ENCODE peak calls at places on chromosomes 3 and 15, in ten cellular contexts. W, X, Q, F, N, R, Z, Y, D and K are unnamed samples.

GRCh38 chr3:156787926-156788663 is 38.1 kb upstream of the LEKR1 start:
- DNase-seq in W (no peak), X (peak; percentile 60), Q (no peak), F (peak; percentile 97), N (no peak), R (no peak), Z (peak; percentile 97), Y (no peak), D (peak; percentile 93), K (no peak)

GRCh38 chr15:89002830-89003229 is 85.4 kb upstream of the ABHD2 start:
- DNase-seq in W (no peak), X (no peak), Q (no peak), F (no peak), N (no peak), R (no peak), Z (no peak), Y (no peak), D (no peak), K (no peak)

GRCh38 chr3:108448593-108448992 is 61.8 kb downstream of the MYH15 start:
- DNase-seq in W (no peak), X (no peak), Q (no peak), F (no peak), N (no peak), R (no peak), Z (no peak), Y (no peak), D (no peak), K (no peak)

GRCh38 chr3:161291191-161291901 is 70.2 kb downstream of the NMD3 start:
- DNase-seq in W (no peak), X (no peak), Q (no peak), F (no peak), N (no peak), R (no peak), Z (no peak), Y (no peak), D (no peak), K (no peak)

GRCh38 chr3:42979044-42979962 is at the start of gene GASK1A:
- DNase-seq in W (no peak), X (no peak), Q (peak; percentile 77), F (peak; percentile 20), N (peak; percentile 40), R (peak; percentile 48), Z (peak; percentile 43), Y (peak; percentile 50), D (no peak), K (peak; percentile 56)

GRCh38 chr3:28322464-28322863 is 26.1 kb upstream of the ZCWPW2 start:
- DNase-seq in W (no peak), X (no peak), Q (no peak), F (peak; percentile 84), N (no peak), R (no peak), Z (peak; percentile 76), Y (no peak), D (no peak), K (no peak)

GRCh38 chr15:87207945-87208580 is 1048.5 kb downstream of the NTRK3 start:
- DNase-seq in W (no peak), X (no peak), Q (no peak), F (peak; percentile 89), N (no peak), R (no peak), Z (no peak), Y (no peak), D (no peak), K (no peak)

GRCh38 chr15:62445244-62445643 is 280.2 kb upstream of the C2CD4B start:
- DNase-seq in W (no peak), X (no peak), Q (no peak), F (peak; percentile 56), N (no peak), R (no peak), Z (peak; percentile 66), Y (no peak), D (no peak), K (no peak)

GRCh38 chr15:90143176-90143655 is 40.9 kb upstream of the IDH2 start:
- DNase-seq in W (no peak), X (peak; percentile 91), Q (peak; percentile 94), F (peak; percentile 34), N (peak; percentile 67), R (peak; percentile 42), Z (peak; percentile 53), Y (peak; percentile 68), D (no peak), K (peak; percentile 89)

GRCh38 chr3:159837725-159838124 is 150.9 kb upstream of the IL12A start:
- DNase-seq in W (no peak), X (no peak), Q (no peak), F (peak; percentile 49), N (no peak), R (no peak), Z (no peak), Y (no peak), D (no peak), K (no peak)

GRCh38 chr3:159840900-159841299 is 147.7 kb upstream of the IL12A start:
- DNase-seq in W (no peak), X (no peak), Q (no peak), F (no peak), N (no peak), R (no peak), Z (peak; percentile 46), Y (no peak), D (no peak), K (no peak)

GRCh38 chr3:159841766-159842165 is 146.9 kb upstream of the IL12A start:
- DNase-seq in W (no peak), X (no peak), Q (no peak), F (no peak), N (no peak), R (no peak), Z (no peak), Y (no peak), D (no peak), K (no peak)

GRCh38 chr3:159838936-159839335 is 149.7 kb upstream of the IL12A start:
- DNase-seq in W (no peak), X (no peak), Q (no peak), F (no peak), N (no peak), R (no peak), Z (no peak), Y (no peak), D (no peak), K (no peak)

DNA sequence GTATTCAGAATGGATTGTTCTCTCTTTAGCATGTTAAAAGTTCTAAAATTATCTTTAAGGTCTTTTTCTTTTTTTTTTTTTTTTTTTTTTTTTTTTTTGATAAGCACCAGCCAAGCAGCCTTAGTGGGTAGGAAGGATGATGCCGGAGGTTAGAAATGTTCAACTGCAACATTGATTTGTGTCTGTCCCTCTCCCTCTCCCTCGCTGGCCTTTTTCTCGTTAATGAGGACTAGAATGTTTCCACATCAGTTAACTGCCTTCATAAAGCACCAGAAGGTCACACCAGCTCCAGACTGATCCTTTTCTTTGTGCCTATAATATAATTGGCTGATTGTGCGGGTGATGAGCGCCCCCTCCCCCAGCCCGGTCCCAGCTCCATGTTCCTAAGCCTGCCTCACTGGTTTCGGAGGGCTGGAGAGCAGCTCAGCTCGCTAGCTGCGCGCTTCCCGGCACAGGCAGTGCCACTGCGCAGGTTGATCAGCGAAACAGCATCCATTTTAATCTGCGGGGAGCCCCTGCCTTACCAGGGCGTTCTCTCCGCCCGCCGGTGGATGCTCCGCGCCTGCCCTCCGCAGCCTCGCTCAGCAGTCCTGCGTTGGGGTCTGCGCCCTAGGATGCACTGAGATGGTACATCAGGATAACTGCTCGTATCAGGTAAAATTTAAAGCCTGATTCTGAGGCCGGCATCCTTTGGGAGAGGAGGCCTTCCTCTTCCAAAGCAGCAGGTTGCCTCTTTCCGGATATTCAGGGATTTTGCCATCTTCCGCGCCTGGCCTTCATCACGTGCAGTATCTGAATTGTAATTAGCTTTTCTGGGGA is 148.9 kb upstream of the IL12A start:
- DNase-seq in W (no peak), X (no peak), Q (peak; percentile 85), F (peak; percentile 60), N (peak; percentile 72), R (no peak), Z (no peak), Y (peak; percentile 37), D (no peak), K (peak; percentile 59)
- TF ChIP-seq CTCF in W (no peak), X (no peak), Q (no peak), F (no peak), N (no peak), R (no peak), Z (no peak), Y (no peak), D (no peak), K (no peak)

GRCh38 chr3:33957176-33957575 is 158.7 kb downstream of the PDCD6IP start:
- DNase-seq in W (no peak), X (no peak), Q (no peak), F (no peak), N (no peak), R (no peak), Z (no peak), Y (no peak), D (no peak), K (no peak)

GRCh38 chr3:33956211-33956610 is 157.8 kb downstream of the PDCD6IP start:
- DNase-seq in W (no peak), X (no peak), Q (no peak), F (no peak), N (no peak), R (no peak), Z (no peak), Y (no peak), D (no peak), K (no peak)

GRCh38 chr3:33949074-33949473 is 150.6 kb downstream of the PDCD6IP start:
- DNase-seq in W (no peak), X (no peak), Q (no peak), F (no peak), N (no peak), R (no peak), Z (no peak), Y (no peak), D (no peak), K (no peak)

GRCh38 chr3:33954956-33955355 is 156.5 kb downstream of the PDCD6IP start:
- DNase-seq in W (no peak), X (no peak), Q (peak; percentile 37), F (no peak), N (no peak), R (no peak), Z (peak; percentile 35), Y (no peak), D (no peak), K (no peak)
- TF ChIP-seq CTCF in W (no peak), X (peak; percentile 15), Q (peak; percentile 63), F (peak; percentile 26), N (peak; percentile 39), R (no peak), Z (no peak), Y (peak; percentile 27), D (peak; percentile 49), K (no peak)

DNA sequence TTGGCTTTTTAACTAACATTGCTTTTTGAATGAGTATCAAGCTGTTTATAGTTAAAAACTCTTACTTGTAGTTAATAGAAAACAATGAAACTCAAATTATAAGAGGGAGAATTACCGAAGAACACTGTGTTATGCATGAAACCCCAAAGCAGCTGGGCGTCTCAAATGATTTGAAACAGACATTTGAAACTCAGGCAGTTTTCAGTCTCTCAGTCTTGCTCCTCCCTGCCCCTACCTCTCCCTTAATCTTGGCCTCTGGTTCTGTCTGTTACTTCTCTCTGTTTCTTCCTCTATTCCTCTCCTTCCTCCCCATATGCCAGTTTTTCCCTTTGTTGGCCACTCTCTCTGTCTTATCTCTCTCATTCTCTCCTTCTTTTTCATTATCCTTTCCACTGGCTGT is 118.3 kb upstream of the SYNPR start:
- DNase-seq in W (no peak), X (no peak), Q (no peak), F (no peak), N (no peak), R (no peak), Z (no peak), Y (no peak), D (no peak), K (no peak)
- TF ChIP-seq CTCF in W (no peak), X (no peak), Q (no peak), F (no peak), N (no peak), R (no peak), Z (no peak), Y (no peak), D (no peak), K (no peak)

GRCh38 chr3:155753038-155753647 is 8.3 kb upstream of the PLCH1 start:
- DNase-seq in W (no peak), X (no peak), Q (no peak), F (peak; percentile 25), N (no peak), R (no peak), Z (peak; percentile 34), Y (no peak), D (no peak), K (no peak)
- TF ChIP-seq CTCF in W (no peak), X (peak; percentile 75), Q (peak; percentile 77), F (peak; percentile 19), N (peak; percentile 58), R (peak; percentile 10), Z (peak; percentile 35), Y (peak; percentile 43), D (peak; percentile 41), K (peak; percentile 26)